ENCODE peak calls at places on chromosomes 5 and 9, in six cellular contexts. H is heart left ventricle; Z is activated effector memory CD4-positive, alpha-beta T cell treated with anti-CD3 and anti-CD28 coated beads, Interleukin-2, amount 50 U/mL, for 16 hours; L is GM12892; P is amniotic stem cell; Q is stimulated activated CD4-positive, alpha-beta T cell treated with anti-CD3 and anti-CD28 coated beads, Interleukin-2, amount 100 ng/mL, for 48 hours. M is an unnamed sample.

GRCh38 chr5:38660194-38660668 is 103.8 kb upstream of the LIFR start:
- DNase-seq in H (peak), Z (no peak), L (no peak), P (no peak), Q (no peak), M (no peak)

GRCh38 chr5:93348231-93348630 is 232.8 kb downstream of the NR2F1-AS1 start:
- DNase-seq in H (no peak), Z (no peak), L (no peak), P (no peak), Q (no peak), M (no peak)

GRCh38 chr9:83220737-83221136 is 157.8 kb upstream of the RASEF start:
- DNase-seq in H (no peak), Z (no peak), L (no peak), P (no peak), Q (no peak), M (peak)

GRCh38 chr9:92044945-92045344 is 70.3 kb downstream of the SPTLC1 start:
- DNase-seq in H (no peak), Z (no peak), L (no peak), P (no peak), Q (no peak), M (no peak)

GRCh38 chr5:133977161-133977787 is 8.8 kb upstream of the C5orf15 start:
- DNase-seq in H (no peak), Z (no peak), L (no peak), P (no peak), Q (no peak), M (no peak)

GRCh38 chr9:136719212-136719880 is 7.0 kb downstream of the DIPK1B start:
- DNase-seq in H (peak), Z (no peak), L (no peak), P (no peak), Q (no peak), M (no peak)

GRCh38 chr9:122463828-122464632 is 13.7 kb downstream of the OR1J1 start:
- DNase-seq in H (no peak), Z (peak), L (no peak), P (no peak), Q (no peak), M (peak)

GRCh38 chr9:122394265-122395242 is 23.7 kb downstream of the PTGS1 start:
- DNase-seq in H (peak), Z (no peak), L (no peak), P (peak), Q (no peak), M (no peak)

GRCh38 chr9:131478421-131478868 is 24.3 kb upstream of the POMT1 start:
- DNase-seq in H (no peak), Z (peak), L (no peak), P (no peak), Q (peak), M (peak)

GRCh38 chr5:77211013-77211690 is 672 bp downstream of the PDE8B start:
- DNase-seq in H (no peak), Z (no peak), L (no peak), P (no peak), Q (no peak), M (peak)

GRCh38 chr9:133377721-133378216 is 1.6 kb downstream of the STKLD1 start:
- DNase-seq in H (no peak), Z (no peak), L (no peak), P (no peak), Q (no peak), M (no peak)

GRCh38 chr9:70861797-70862196 is 259.6 kb downstream of the TRPM3 start:
- DNase-seq in H (no peak), Z (no peak), L (no peak), P (no peak), Q (no peak), M (no peak)

GRCh38 chr5:122493091-122493775 is 181.2 kb downstream of the SNCAIP start:
- DNase-seq in H (peak), Z (no peak), L (no peak), P (no peak), Q (no peak), M (no peak)

GRCh38 chr5:160054047-160054446 is 45.1 kb downstream of the TTC1 start:
- DNase-seq in H (no peak), Z (no peak), L (no peak), P (no peak), Q (no peak), M (no peak)

GRCh38 chr5:179607449-179607931 is 16.0 kb downstream of the HNRNPH1 start:
- DNase-seq in H (peak), Z (peak), L (no peak), P (no peak), Q (no peak), M (no peak)

GRCh38 chr9:32431196-32431595 is 46.8 kb downstream of the ACO1 start:
- DNase-seq in H (no peak), Z (no peak), L (no peak), P (no peak), Q (no peak), M (no peak)

GRCh38 chr5:125100342-125100741 is 353.9 kb upstream of the ZNF608 start:
- DNase-seq in H (no peak), Z (no peak), L (no peak), P (no peak), Q (no peak), M (no peak)

GRCh38 chr5:78589928-78590327 is 58.6 kb downstream of the LHFPL2 start:
- DNase-seq in H (no peak), Z (no peak), L (no peak), P (no peak), Q (no peak), M (no peak)

GRCh38 chr9:134136117-134136996 is 475 bp downstream of the WDR5 start:
- DNase-seq in H (no peak), Z (peak), L (peak), P (no peak), Q (peak), M (peak)

GRCh38 chr9:98191615-98192502 is 578 bp downstream of the CORO2A start:
- DNase-seq in H (no peak), Z (peak), L (peak), P (no peak), Q (peak), M (peak)

GRCh38 chr9:105053209-105053652 is 125.3 kb upstream of the ABCA1 start:
- DNase-seq in H (no peak), Z (peak), L (no peak), P (peak), Q (peak), M (peak)

GRCh38 chr9:5818424-5819142 is 14.3 kb downstream of the ERMP1 start:
- DNase-seq in H (no peak), Z (no peak), L (no peak), P (no peak), Q (no peak), M (no peak)

GRCh38 chr5:149452007-149452664 is 73.0 kb upstream of the IL17B start:
- DNase-seq in H (peak), Z (no peak), L (no peak), P (no peak), Q (no peak), M (no peak)

GRCh38 chr5:113447651-113448050 is 12.9 kb upstream of the TSSK1B start:
- DNase-seq in H (no peak), Z (no peak), L (no peak), P (no peak), Q (no peak), M (no peak)

GRCh38 chr9:132645711-132646110 is 24.1 kb downstream of the DDX31 start:
- DNase-seq in H (no peak), Z (no peak), L (no peak), P (no peak), Q (no peak), M (no peak)